ENCODE peak calls at places on chromosomes 2 and 18, in six cellular contexts. G is H7, S is GM23338, X is trophoblast cell, E is hepatocyte, A is left ventricle myocardium inferior. R is an unnamed sample.

GRCh38 chr18:31819106-31819924 is 58.6 kb upstream of the SLC25A52 start:
- DNase-seq in G (peak), S (peak), X (peak), E (peak), A (no peak), R (peak)

GRCh38 chr2:129764376-129765325 is 214.8 kb upstream of the RAB6C start:
- DNase-seq in G (peak), S (no peak), X (no peak), E (no peak), A (no peak), R (no peak)

GRCh38 chr2:235505210-235505741 is 11.4 kb downstream of the AGAP1 start:
- DNase-seq in G (peak), S (peak), X (no peak), E (peak), A (no peak), R (no peak)

GRCh38 chr2:9127316-9127715 is 79.3 kb upstream of the ASAP2 start:
- DNase-seq in G (no peak), S (no peak), X (no peak), E (no peak), A (no peak), R (no peak)

GRCh38 chr2:38037757-38038615 is 38.0 kb downstream of the CYP1B1 start:
- DNase-seq in G (peak), S (peak), X (peak), E (peak), A (peak), R (peak)

GRCh38 chr18:63949068-63949737 is at the start of gene HMSD:
- DNase-seq in G (peak), S (peak), X (peak), E (peak), A (peak), R (no peak)

GRCh38 chr18:62894681-62895390 is 179.5 kb downstream of the PHLPP1 start:
- DNase-seq in G (no peak), S (no peak), X (no peak), E (no peak), A (no peak), R (no peak)

GRCh38 chr18:21110667-21111350 is 804 bp downstream of the ROCK1 start:
- DNase-seq in G (peak), S (peak), X (peak), E (peak), A (peak), R (no peak)

GRCh38 chr18:45106331-45106774 is 425.7 kb downstream of the SETBP1 start:
- DNase-seq in G (no peak), S (no peak), X (peak), E (no peak), A (no peak), R (peak)

GRCh38 chr2:43184339-43184895 is 42.0 kb downstream of the ZFP36L2 start:
- DNase-seq in G (no peak), S (no peak), X (peak), E (peak), A (no peak), R (peak)

GRCh38 chr2:148534416-148535205 is 109.9 kb upstream of the EPC2 start:
- DNase-seq in G (no peak), S (no peak), X (no peak), E (peak), A (peak), R (peak)

GRCh38 chr2:47653036-47653435 is 129.9 kb upstream of the MSH6 start:
- DNase-seq in G (no peak), S (no peak), X (no peak), E (no peak), A (no peak), R (no peak)

GRCh38 chr18:74539289-74539688 is 5.0 kb downstream of the CNDP1 start:
- DNase-seq in G (no peak), S (no peak), X (no peak), E (no peak), A (no peak), R (no peak)

GRCh38 chr2:165697727-165698620 is 96.1 kb downstream of the GALNT3 start:
- DNase-seq in G (no peak), S (peak), X (no peak), E (no peak), A (no peak), R (no peak)

GRCh38 chr18:44878335-44878734 is 197.6 kb downstream of the SETBP1 start:
- DNase-seq in G (no peak), S (no peak), X (no peak), E (no peak), A (no peak), R (no peak)

GRCh38 chr2:207423886-207424285 is 105.9 kb upstream of the CREB1 start:
- DNase-seq in G (no peak), S (no peak), X (no peak), E (no peak), A (no peak), R (peak)

GRCh38 chr18:2894841-2895370 is 48.1 kb downstream of the EMILIN2 start:
- DNase-seq in G (no peak), S (no peak), X (no peak), E (no peak), A (no peak), R (no peak)

GRCh38 chr2:177771191-177771590 is 301.4 kb downstream of the PDE11A start:
- DNase-seq in G (no peak), S (no peak), X (no peak), E (no peak), A (no peak), R (no peak)

GRCh38 chr2:1855150-1855549 is 110.8 kb upstream of the PXDN start:
- DNase-seq in G (peak), S (peak), X (no peak), E (peak), A (no peak), R (no peak)

GRCh38 chr2:207939342-207940108 is 85.8 kb downstream of the PLEKHM3 start:
- DNase-seq in G (no peak), S (no peak), X (no peak), E (peak), A (no peak), R (no peak)

GRCh38 chr2:68971591-68972231 is 2.7 kb upstream of the GKN1 start:
- DNase-seq in G (no peak), S (no peak), X (peak), E (no peak), A (no peak), R (peak)

GRCh38 chr2:75612108-75612861 is 34.3 kb upstream of the MRPL19 start:
- DNase-seq in G (no peak), S (no peak), X (no peak), E (no peak), A (no peak), R (no peak)

GRCh38 chr2:11155326-11156059 is at the start of gene SLC66A3:
- DNase-seq in G (no peak), S (peak), X (peak), E (no peak), A (no peak), R (peak)
- H3K4me3 ChIP-seq in G (peak), S (peak), X (peak), E (peak), A (peak), R (peak)

GRCh38 chr2:96205888-96206287 is 2.7 kb downstream of the STARD7 start:
- DNase-seq in G (no peak), S (no peak), X (no peak), E (no peak), A (no peak), R (peak)

GRCh38 chr2:96203130-96204028 is 5.2 kb downstream of the STARD7 start:
- DNase-seq in G (no peak), S (no peak), X (no peak), E (no peak), A (no peak), R (no peak)

GRCh38 chr2:96204836-96205235 is 3.8 kb downstream of the STARD7 start:
- DNase-seq in G (no peak), S (no peak), X (no peak), E (no peak), A (no peak), R (no peak)

GRCh38 chr2:96207073-96207777 is 1.4 kb downstream of the STARD7 start:
- DNase-seq in G (no peak), S (no peak), X (no peak), E (no peak), A (no peak), R (no peak)

GRCh38 chr2:96205238-96205637 is 3.4 kb downstream of the STARD7 start:
- DNase-seq in G (no peak), S (no peak), X (no peak), E (no peak), A (no peak), R (peak)
- H3K4me3 ChIP-seq in G (no peak), S (peak), X (no peak), E (peak), A (peak), R (peak)

GRCh38 chr2:64367444-64367843 is 86.5 kb upstream of the LGALSL start:
- DNase-seq in G (no peak), S (no peak), X (peak), E (no peak), A (no peak), R (no peak)
- H3K4me3 ChIP-seq in G (no peak), S (no peak), X (no peak), E (no peak), A (no peak), R (no peak)

GRCh38 chr2:19359456-19359855 is 1.0 kb upstream of the OSR1 start:
- DNase-seq in G (no peak), S (no peak), X (no peak), E (no peak), A (no peak), R (no peak)
- H3K4me3 ChIP-seq in G (no peak), S (peak), X (no peak), E (no peak), A (no peak), R (no peak)

DNA sequence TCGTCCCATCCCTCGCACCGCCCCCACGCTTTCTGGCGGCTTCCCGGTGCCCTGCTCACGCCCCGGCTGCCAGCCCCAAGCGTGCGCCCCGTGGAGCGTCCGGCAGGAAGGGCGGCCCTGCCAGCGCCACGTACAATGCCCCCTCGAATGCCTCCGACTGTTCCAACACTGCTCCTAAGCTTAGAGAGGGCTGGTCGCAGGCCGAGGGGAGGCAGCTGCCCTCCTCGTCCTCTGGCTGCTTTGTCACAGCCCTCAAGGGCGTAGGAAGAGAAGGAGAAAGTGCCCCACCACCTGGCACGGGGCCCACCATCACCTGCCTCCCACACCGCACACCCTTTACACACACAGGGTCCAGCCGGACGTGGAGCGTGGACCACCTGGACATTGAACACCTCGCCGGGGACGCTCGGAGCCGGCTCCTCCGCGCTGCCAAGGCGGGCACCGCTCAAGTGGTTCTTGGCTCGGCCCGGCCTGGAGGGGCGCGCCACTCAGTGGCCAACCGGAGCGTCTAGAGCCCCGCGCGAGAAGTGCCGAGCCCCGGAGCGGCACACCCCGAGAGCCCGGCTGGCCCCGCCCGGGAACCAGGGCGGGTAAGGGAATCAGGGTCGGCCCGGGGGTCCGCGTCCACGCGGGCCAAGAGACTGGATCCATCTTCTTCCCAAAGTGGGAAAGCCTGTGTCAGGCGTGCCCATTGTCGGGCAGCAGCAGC is 830 bp downstream of the DNER start:
- DNase-seq in G (peak), S (peak), X (no peak), E (peak), A (no peak), R (no peak)
- H3K4me3 ChIP-seq in G (peak), S (peak), X (peak), E (no peak), A (peak), R (no peak)

GRCh38 chr2:19649785-19650380 is 251.9 kb downstream of the TTC32 start:
- DNase-seq in G (no peak), S (no peak), X (peak), E (peak), A (no peak), R (peak)
- H3K4me3 ChIP-seq in G (no peak), S (no peak), X (no peak), E (no peak), A (no peak), R (no peak)

GRCh38 chr2:64063924-64064331 is 44.7 kb upstream of the VPS54 start:
- DNase-seq in G (no peak), S (peak), X (no peak), E (peak), A (no peak), R (peak)
- H3K4me3 ChIP-seq in G (no peak), S (no peak), X (no peak), E (no peak), A (no peak), R (no peak)

DNA sequence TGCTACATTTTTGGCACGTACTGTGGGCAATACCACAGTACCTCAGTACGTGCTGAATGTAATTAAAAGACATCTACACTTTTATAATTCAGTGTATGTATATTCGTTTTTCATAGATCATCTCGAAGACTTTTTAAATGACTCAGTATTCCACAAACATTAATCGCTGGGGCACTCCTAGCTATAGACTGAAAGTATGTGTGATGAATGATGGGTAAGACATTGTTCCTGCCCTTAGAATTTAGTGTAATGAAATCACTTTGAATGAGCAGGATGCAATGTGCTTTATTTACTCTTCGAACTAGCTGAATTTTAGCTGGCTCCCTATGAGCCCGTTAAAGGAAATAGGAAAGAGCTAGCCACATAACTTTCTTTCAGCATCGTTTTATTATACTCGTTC is 245.6 kb upstream of the RASGRP3 start:
- DNase-seq in G (no peak), S (no peak), X (no peak), E (no peak), A (no peak), R (no peak)
- H3K4me3 ChIP-seq in G (no peak), S (no peak), X (no peak), E (no peak), A (no peak), R (no peak)

GRCh38 chr2:219443016-219443696 is 8.5 kb downstream of the SPEG start:
- DNase-seq in G (no peak), S (no peak), X (no peak), E (no peak), A (no peak), R (no peak)
- H3K4me3 ChIP-seq in G (no peak), S (peak), X (peak), E (no peak), A (peak), R (peak)

GRCh38 chr2:44999540-44999939 is 9.7 kb downstream of the SIX2 start:
- DNase-seq in G (no peak), S (no peak), X (no peak), E (no peak), A (no peak), R (no peak)

GRCh38 chr2:45002661-45003210 is 6.5 kb downstream of the SIX2 start:
- DNase-seq in G (peak), S (peak), X (no peak), E (no peak), A (no peak), R (no peak)

GRCh38 chr2:45000341-45000901 is 8.8 kb downstream of the SIX2 start:
- DNase-seq in G (peak), S (peak), X (no peak), E (no peak), A (no peak), R (no peak)

GRCh38 chr2:45001629-45002385 is 7.4 kb downstream of the SIX2 start:
- DNase-seq in G (peak), S (peak), X (no peak), E (no peak), A (no peak), R (no peak)

DNA sequence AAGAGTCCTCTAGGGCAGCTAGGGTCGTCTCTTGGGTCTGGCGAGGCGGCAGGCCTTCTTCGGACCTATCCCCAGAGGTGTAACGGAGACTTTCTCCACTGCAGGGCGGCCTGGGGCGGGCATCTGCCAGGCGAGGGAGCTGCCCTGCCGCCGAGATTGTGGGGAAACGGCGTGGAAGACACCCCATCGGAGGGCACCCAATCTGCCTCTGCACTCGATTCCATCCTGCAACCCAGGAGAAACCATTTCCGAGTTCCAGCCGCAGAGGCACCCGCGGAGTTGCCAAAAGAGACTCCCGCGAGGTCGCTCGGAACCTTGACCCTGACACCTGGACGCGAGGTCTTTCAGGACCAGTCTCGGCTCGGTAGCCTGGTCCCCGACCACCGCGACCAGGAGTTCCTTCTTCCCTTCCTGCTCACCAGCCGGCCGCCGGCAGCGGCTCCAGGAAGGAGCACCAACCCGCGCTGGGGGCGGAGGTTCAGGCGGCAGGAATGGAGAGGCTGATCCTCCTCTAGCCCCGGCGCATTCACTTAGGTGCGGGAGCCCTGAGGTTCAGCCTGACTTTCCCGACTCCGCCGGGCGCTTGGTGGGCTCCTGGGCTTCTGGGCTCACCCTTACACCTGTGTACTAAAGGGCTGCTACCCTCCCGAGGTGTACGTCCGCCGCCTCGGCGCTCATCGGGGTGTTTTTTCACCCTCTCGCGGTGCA is 8.2 kb downstream of the SIX2 start:
- DNase-seq in G (peak), S (peak), X (no peak), E (peak), A (no peak), R (no peak)
- H3K4me3 ChIP-seq in G (peak), S (peak), X (no peak), E (peak), A (peak), R (no peak)

R was measured in foreskin fibroblast.